ENCODE peak calls at places on chromosomes 6 and 20, in six cellular contexts. C, E, F, Q, L and O are unnamed samples.

GRCh38 chr6:33073431-33073871 is at the start of gene HLA-DPA1:
- DNase-seq in C (no peak), E (no peak), F (no peak), Q (no peak), L (peak), O (no peak)

GRCh38 chr20:47314647-47315338 is 41.7 kb downstream of the ZMYND8 start:
- DNase-seq in C (no peak), E (no peak), F (no peak), Q (no peak), L (no peak), O (no peak)

GRCh38 chr20:2468581-2469407 is 1.8 kb downstream of the SNRPB start:
- DNase-seq in C (no peak), E (no peak), F (no peak), Q (no peak), L (no peak), O (no peak)

GRCh38 chr6:149750136-149750609 is 632 bp downstream of the PCMT1 start:
- DNase-seq in C (no peak), E (peak), F (peak), Q (peak), L (peak), O (peak)

GRCh38 chr6:165647041-165647440 is 16.0 kb downstream of the PDE10A start:
- DNase-seq in C (no peak), E (no peak), F (no peak), Q (no peak), L (no peak), O (no peak)

GRCh38 chr6:163897030-163897429 is 482.5 kb downstream of the QKI start:
- DNase-seq in C (no peak), E (no peak), F (no peak), Q (no peak), L (peak), O (no peak)

GRCh38 chr6:32105433-32105832 is 3.7 kb downstream of the TNXB start:
- DNase-seq in C (no peak), E (no peak), F (no peak), Q (no peak), L (no peak), O (no peak)

GRCh38 chr6:169665289-169665688 is 36.5 kb downstream of the WDR27 start:
- DNase-seq in C (no peak), E (no peak), F (peak), Q (no peak), L (no peak), O (no peak)

GRCh38 chr6:134047673-134048072 is 4.8 kb downstream of the SLC2A12 start:
- DNase-seq in C (no peak), E (no peak), F (no peak), Q (peak), L (no peak), O (no peak)

GRCh38 chr20:346640-347316 is at the start of gene NRSN2:
- DNase-seq in C (peak), E (peak), F (peak), Q (peak), L (no peak), O (peak)

GRCh38 chr6:1603708-1604346 is 5.9 kb upstream of the FOXC1 start:
- DNase-seq in C (no peak), E (no peak), F (no peak), Q (no peak), L (no peak), O (no peak)

GRCh38 chr6:11826779-11827178 is 48.2 kb upstream of the ADTRP start:
- DNase-seq in C (no peak), E (no peak), F (no peak), Q (no peak), L (no peak), O (no peak)

GRCh38 chr6:36544228-36544627 is 3.1 kb downstream of the STK38 start:
- DNase-seq in C (no peak), E (no peak), F (no peak), Q (no peak), L (no peak), O (no peak)

GRCh38 chr6:39073471-39074355 is 25.1 kb downstream of the GLP1R start:
- DNase-seq in C (no peak), E (no peak), F (no peak), Q (no peak), L (no peak), O (no peak)

GRCh38 chr6:149093643-149094042 is 223.9 kb upstream of the TAB2 start:
- DNase-seq in C (no peak), E (no peak), F (no peak), Q (no peak), L (peak), O (no peak)

GRCh38 chr6:166330612-166331011 is 11.7 kb downstream of the SFT2D1 start:
- DNase-seq in C (no peak), E (no peak), F (no peak), Q (peak), L (no peak), O (peak)

GRCh38 chr6:42099340-42100028 is 42.9 kb downstream of the C6orf132 start:
- DNase-seq in C (no peak), E (peak), F (no peak), Q (no peak), L (peak), O (peak)

GRCh38 chr6:3001773-3002293 is 2.1 kb downstream of the NQO2 start:
- DNase-seq in C (peak), E (no peak), F (no peak), Q (no peak), L (peak), O (no peak)

GRCh38 chr6:20658053-20658452 is 123.8 kb downstream of the CDKAL1 start:
- DNase-seq in C (no peak), E (no peak), F (no peak), Q (no peak), L (no peak), O (no peak)

GRCh38 chr6:134577998-134578397 is 260.1 kb upstream of the SGK1 start:
- DNase-seq in C (no peak), E (no peak), F (no peak), Q (no peak), L (no peak), O (no peak)

GRCh38 chr6:30013296-30013922 is 47.7 kb upstream of the POLR1H start:
- DNase-seq in C (peak), E (no peak), F (no peak), Q (no peak), L (no peak), O (peak)

GRCh38 chr6:153947817-153948447 is 91.1 kb upstream of the OPRM1 start:
- DNase-seq in C (peak), E (peak), F (no peak), Q (no peak), L (peak), O (no peak)

GRCh38 chr6:5674141-5674540 is 332.6 kb downstream of the NRN1 start:
- DNase-seq in C (no peak), E (no peak), F (no peak), Q (no peak), L (no peak), O (no peak)

GRCh38 chr20:40954521-40955165 is 74.0 kb upstream of the TOP1 start:
- DNase-seq in C (no peak), E (no peak), F (no peak), Q (no peak), L (no peak), O (no peak)